ENCODE peak calls at places on chromosome 12, in ten cellular contexts. J, K, O, E, Y, C, H, D, W and M are unnamed samples.

GRCh38 chr12:49524660-49525324 is 14.0 kb upstream of the KCNH3 start:
- DNase-seq in D (no peak), C (no peak), H (no peak), O (no peak), K (no peak), W (no peak), E (no peak), Y (peak; percentile 82), J (no peak), M (no peak)

GRCh38 chr12:19971396-19971802 is 396.9 kb upstream of the PDE3A start:
- DNase-seq in H (no peak), D (peak; percentile 60), C (peak; percentile 74), O (peak; percentile 76), W (no peak), E (no peak), Y (peak; percentile 41), J (no peak), K (peak; percentile 86), M (no peak)

GRCh38 chr12:43151406-43152080 is 400.5 kb downstream of the ADAMTS20 start:
- DNase-seq in H (no peak), E (no peak), C (no peak), K (no peak), D (peak; percentile 69), Y (no peak), O (no peak), J (no peak), W (no peak), M (peak; percentile 7)

GRCh38 chr12:25376392-25376791 is 125.7 kb upstream of the KRAS start:
- DNase-seq in C (no peak), D (no peak), W (no peak), O (no peak), E (no peak), J (no peak), K (no peak), H (no peak), Y (no peak), M (no peak)

GRCh38 chr12:46664771-46665287 is 161.0 kb downstream of the SLC38A4 start:
- DNase-seq in E (no peak), K (peak; percentile 71), H (peak; percentile 94), J (no peak), D (peak; percentile 84), Y (peak; percentile 86), W (no peak), O (peak; percentile 97), C (no peak), M (peak; percentile 53)

GRCh38 chr12:94817695-94818075 is 167.3 kb upstream of the TMCC3 start:
- DNase-seq in H (no peak), K (no peak), D (no peak), J (no peak), O (no peak), C (no peak), W (no peak), Y (no peak), E (no peak), M (no peak)

GRCh38 chr12:93336344-93336743 is 41.4 kb upstream of the NUDT4 start:
- DNase-seq in W (no peak), K (no peak), C (no peak), E (no peak), H (no peak), J (no peak), Y (peak; percentile 65), D (peak; percentile 35), O (peak; percentile 77), M (no peak)

GRCh38 chr12:60196366-60196765 is 600.5 kb downstream of the SLC16A7 start:
- DNase-seq in E (no peak), W (no peak), K (no peak), H (no peak), J (no peak), Y (no peak), C (no peak), O (no peak), D (no peak), M (no peak)

GRCh38 chr12:76266797-76267196 is 81.4 kb downstream of the BBS10 start:
- DNase-seq in O (peak; percentile 87), C (no peak), Y (peak; percentile 68), J (no peak), K (peak; percentile 27), H (peak; percentile 46), W (no peak), E (no peak), D (peak; percentile 82), M (peak; percentile 22)

GRCh38 chr12:57744194-57744776 is 554 bp upstream of the TSPAN31 start:
- DNase-seq in Y (peak; percentile 87), O (no peak), W (peak; percentile 91), D (peak; percentile 82), J (peak; percentile 82), C (no peak), H (peak; percentile 88), K (no peak), E (peak; percentile 69), M (no peak)

GRCh38 chr12:4051616-4052015 is 178.4 kb upstream of the PARP11 start:
- DNase-seq in J (no peak), K (no peak), C (no peak), E (no peak), W (no peak), D (no peak), Y (no peak), O (no peak), H (no peak), M (no peak)

GRCh38 chr12:88242161-88242925 is 100.2 kb downstream of the TMTC3 start:
- DNase-seq in Y (peak; percentile 91), D (peak; percentile 98), W (no peak), H (peak; percentile 87), O (peak; percentile 98), J (no peak), C (no peak), E (no peak), K (peak; percentile 97), M (peak; percentile 37)

GRCh38 chr12:110245278-110245868 is 35.7 kb upstream of the ATP2A2 start:
- DNase-seq in K (no peak), W (no peak), D (no peak), Y (no peak), E (no peak), C (no peak), J (peak; percentile 23), O (no peak), H (no peak), M (peak; percentile 44)

GRCh38 chr12:131756441-131756840 is 45.6 kb downstream of the SFSWAP start:
- DNase-seq in Y (no peak), H (no peak), O (no peak), W (no peak), D (no peak), E (no peak), K (no peak), C (no peak), J (no peak), M (no peak)

GRCh38 chr12:131753757-131754156 is 42.9 kb downstream of the SFSWAP start:
- DNase-seq in D (no peak), J (no peak), Y (no peak), K (no peak), C (no peak), O (no peak), E (no peak), W (peak; percentile 35), H (no peak), M (no peak)

GRCh38 chr12:131754184-131754583 is 43.3 kb downstream of the SFSWAP start:
- DNase-seq in E (no peak), O (no peak), K (no peak), H (no peak), J (no peak), Y (no peak), C (no peak), W (peak; percentile 41), D (no peak), M (no peak)

GRCh38 chr12:131757111-131757510 is 46.2 kb downstream of the SFSWAP start:
- DNase-seq in J (no peak), K (no peak), Y (no peak), O (no peak), E (no peak), C (no peak), W (no peak), H (no peak), D (no peak), M (no peak)

GRCh38 chr12:131755305-131756113 is 44.6 kb downstream of the SFSWAP start:
- DNase-seq in J (no peak), O (peak; percentile 41), C (no peak), Y (peak; percentile 23), E (no peak), W (no peak), K (no peak), H (peak; percentile 25), D (peak; percentile 26), M (peak; percentile 68)
- TF ChIP-seq CTCF in J (peak; percentile 49), O (peak; percentile 51), C (peak; percentile 65), Y (peak; percentile 38), E (no peak), W (no peak), K (peak; percentile 34), H (peak; percentile 26), D (peak; percentile 42), M (peak; percentile 71)

DNA sequence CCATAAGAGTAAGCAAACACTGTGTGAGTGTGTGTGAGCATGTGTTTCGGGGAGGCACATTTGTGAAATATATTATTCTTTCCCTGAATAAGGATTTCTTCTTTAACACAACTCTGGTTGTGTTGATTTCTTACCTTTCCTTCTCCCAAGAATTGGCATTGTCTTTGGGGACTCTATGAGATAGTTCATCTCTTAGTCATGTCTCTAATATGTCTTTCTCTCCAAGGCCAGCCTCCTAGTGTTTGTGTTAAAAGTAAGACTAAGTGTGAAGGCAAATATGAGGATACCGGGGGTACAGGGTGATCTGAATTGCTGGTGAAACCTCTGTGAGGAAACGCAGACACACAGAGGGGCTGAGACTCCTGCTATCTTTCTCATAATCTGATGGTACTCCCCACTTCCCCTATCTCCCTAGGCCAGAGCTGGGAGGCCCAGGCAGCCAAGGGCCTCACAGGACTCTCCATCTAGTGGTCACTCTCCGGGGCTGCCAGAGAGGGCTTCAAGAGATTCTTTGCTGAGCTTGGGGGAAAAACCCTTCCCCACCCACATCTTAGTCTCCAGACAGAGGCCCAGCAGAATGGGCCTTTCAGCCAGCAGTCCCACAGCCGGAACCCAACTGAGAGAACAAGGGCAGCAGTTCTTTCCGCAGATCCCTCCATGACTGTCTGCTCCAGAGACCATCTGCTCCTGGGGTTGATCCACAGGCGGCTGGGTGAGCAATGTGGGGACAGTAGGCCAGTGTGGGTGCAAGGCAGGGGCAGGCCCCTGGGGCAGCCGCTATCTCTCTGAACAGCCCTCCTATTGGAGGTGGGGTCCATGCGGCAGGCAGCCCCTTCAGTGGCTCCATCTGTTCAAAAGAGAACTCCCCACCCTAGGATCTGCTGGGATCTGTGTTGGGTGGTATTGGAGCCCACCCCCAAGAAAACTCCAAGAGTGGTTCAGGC is 5.8 kb upstream of the HOXC12 start:
- DNase-seq in C (no peak), H (no peak), W (no peak), D (no peak), E (no peak), J (no peak), K (no peak), Y (no peak), O (no peak), M (no peak)
- TF ChIP-seq CTCF in C (no peak), H (no peak), W (no peak), D (no peak), E (no peak), J (no peak), K (no peak), Y (no peak), O (no peak), M (no peak)

GRCh38 chr12:119115296-119115905 is 63.3 kb upstream of the HSPB8 start:
- DNase-seq in W (no peak), J (no peak), Y (peak; percentile 59), D (peak; percentile 37), O (peak; percentile 27), K (peak; percentile 22), C (no peak), H (peak; percentile 30), E (peak; percentile 50), M (peak; percentile 66)
- TF ChIP-seq CTCF in W (peak; percentile 88), J (peak; percentile 76), Y (peak; percentile 80), D (peak; percentile 93), O (peak; percentile 73), K (peak; percentile 86), C (peak; percentile 95), H (peak; percentile 85), E (peak; percentile 94), M (peak; percentile 89)

GRCh38 chr12:26861690-26862089 is 28.7 kb upstream of the ITPR2 start:
- DNase-seq in O (no peak), Y (no peak), W (no peak), D (no peak), H (no peak), C (no peak), E (no peak), J (no peak), K (no peak), M (no peak)
- TF ChIP-seq CTCF in O (no peak), Y (no peak), W (no peak), D (no peak), H (no peak), C (no peak), E (no peak), J (no peak), K (no peak), M (no peak)